ENCODE peak calls at places on chromosome 1, in six cellular contexts. I, H, K, S, E and M are unnamed samples.
A peak's percentile ranks its signal among the peaks of the same experiment; 100 is the strongest.

GRCh38 chr1:169527461-169528213 is 41.9 kb upstream of the SLC19A2 start:
- ATAC-seq in I (no peak), H (peak; percentile 74), K (peak; percentile 72), S (peak; percentile 51), E (peak; percentile 84), M (peak; percentile 85)

GRCh38 chr1:202117898-202118371 is 4.8 kb upstream of the GPR37L1 start:
- ATAC-seq in I (no peak), H (peak; percentile 48), K (no peak), S (no peak), E (no peak), M (no peak)

GRCh38 chr1:168772428-168772827 is 43.4 kb upstream of the DPT start:
- ATAC-seq in I (no peak), H (no peak), K (no peak), S (no peak), E (no peak), M (peak; percentile 37)

GRCh38 chr1:8903410-8903809 is 24.9 kb upstream of the ENO1 start:
- ATAC-seq in I (no peak), H (no peak), K (peak; percentile 37), S (no peak), E (no peak), M (no peak)

GRCh38 chr1:210372931-210373627 is 44.4 kb downstream of the HHAT start:
- ATAC-seq in I (peak; percentile 5), H (no peak), K (no peak), S (no peak), E (no peak), M (no peak)

GRCh38 chr1:119964673-119965363 is 68.5 kb upstream of the ADAM30 start:
- ATAC-seq in I (no peak), H (peak; percentile 53), K (peak; percentile 48), S (peak; percentile 41), E (no peak), M (peak; percentile 21)

GRCh38 chr1:94579876-94580294 is 38.3 kb upstream of the F3 start:
- ATAC-seq in I (no peak), H (no peak), K (peak; percentile 71), S (peak; percentile 40), E (no peak), M (peak; percentile 43)

GRCh38 chr1:30190481-30191153 is 532.8 kb downstream of the MATN1 start:
- ATAC-seq in I (no peak), H (no peak), K (no peak), S (no peak), E (no peak), M (no peak)

GRCh38 chr1:162724583-162725120 is 65.8 kb upstream of the HSD17B7 start:
- ATAC-seq in I (no peak), H (no peak), K (no peak), S (no peak), E (no peak), M (no peak)

GRCh38 chr1:178174539-178174938 is 80.6 kb downstream of the RASAL2 start:
- ATAC-seq in I (no peak), H (peak; percentile 75), K (no peak), S (peak; percentile 68), E (no peak), M (no peak)

GRCh38 chr1:200178340-200178739 is 150.8 kb downstream of the NR5A2 start:
- ATAC-seq in I (no peak), H (no peak), K (no peak), S (peak; percentile 88), E (no peak), M (no peak)

GRCh38 chr1:67192902-67193301 is 26.6 kb downstream of the IL23R start:
- ATAC-seq in I (peak; percentile 64), H (no peak), K (no peak), S (no peak), E (no peak), M (no peak)

GRCh38 chr1:182952677-182953444 is at the start of gene SHCBP1L:
- ATAC-seq in I (peak; percentile 8), H (peak; percentile 24), K (peak; percentile 53), S (peak; percentile 60), E (no peak), M (peak; percentile 62)

GRCh38 chr1:92476071-92476607 is 10.6 kb downstream of the GFI1 start:
- ATAC-seq in I (peak; percentile 40), H (no peak), K (peak; percentile 24), S (no peak), E (no peak), M (peak; percentile 28)

GRCh38 chr1:35640380-35641232 is 720 bp downstream of the PSMB2 start:
- ATAC-seq in I (no peak), H (no peak), K (no peak), S (no peak), E (no peak), M (no peak)

GRCh38 chr1:4650486-4650885 is 3.9 kb upstream of the AJAP1 start:
- ATAC-seq in I (no peak), H (no peak), K (no peak), S (no peak), E (no peak), M (no peak)